ENCODE peak calls at places on chromosomes 7 and 10, in four cellular contexts. M, X, F and H are unnamed samples.

GRCh38 chr7:56083150-56083785 is 9.5 kb downstream of the PHKG1 start:
- DNase-seq in M (no peak), X (peak), F (no peak), H (no peak)

GRCh38 chr7:158976849-158977593 is 120.7 kb downstream of the DYNC2I1 start:
- DNase-seq in M (peak), X (peak), F (peak), H (peak)

GRCh38 chr7:16770657-16771329 is 17.2 kb downstream of the TSPAN13 start:
- DNase-seq in M (no peak), X (no peak), F (no peak), H (no peak)

GRCh38 chr7:7992502-7992901 is 23.9 kb downstream of the GLCCI1 start:
- DNase-seq in M (no peak), X (no peak), F (no peak), H (no peak)

GRCh38 chr7:96388166-96388565 is 66.3 kb upstream of the SLC25A13 start:
- DNase-seq in M (no peak), X (peak), F (no peak), H (no peak)

GRCh38 chr7:52447781-52448180 is 587.7 kb upstream of the POM121L12 start:
- DNase-seq in M (no peak), X (no peak), F (no peak), H (no peak)

GRCh38 chr10:76356557-76356956 is 925.1 kb downstream of the LRMDA start:
- DNase-seq in M (no peak), X (no peak), F (no peak), H (no peak)

GRCh38 chr7:157006829-157007469 is 3.5 kb downstream of the MNX1 start:
- DNase-seq in M (no peak), X (no peak), F (no peak), H (no peak)

GRCh38 chr10:14296081-14296709 is 34.5 kb downstream of the FRMD4A start:
- DNase-seq in M (no peak), X (peak), F (no peak), H (no peak)

GRCh38 chr10:78330884-78331283 is 297.2 kb downstream of the RPS24 start:
- DNase-seq in M (no peak), X (no peak), F (no peak), H (no peak)

GRCh38 chr7:66202380-66202779 is 2.8 kb upstream of the TPST1 start:
- DNase-seq in M (no peak), X (no peak), F (no peak), H (no peak)

GRCh38 chr7:2518101-2518500 is 1.5 kb upstream of the LFNG start:
- DNase-seq in M (peak), X (no peak), F (no peak), H (peak)

GRCh38 chr10:16685551-16685950 is 131.7 kb downstream of the RSU1 start:
- DNase-seq in M (no peak), X (no peak), F (no peak), H (no peak)

GRCh38 chr10:68586622-68587325 is 26.6 kb downstream of the TET1 start:
- DNase-seq in M (no peak), X (no peak), F (no peak), H (no peak)

GRCh38 chr10:127243490-127244272 is 47.3 kb upstream of the INSYN2A start:
- DNase-seq in M (peak), X (peak), F (peak), H (peak)

GRCh38 chr7:130492519-130493274 is 812 bp downstream of the MEST start:
- DNase-seq in M (no peak), X (no peak), F (no peak), H (peak)

GRCh38 chr7:131581241-131582157 is 25.1 kb upstream of the PODXL start:
- DNase-seq in M (no peak), X (no peak), F (no peak), H (peak)

GRCh38 chr7:21568762-21569161 is 25.9 kb downstream of the DNAH11 start:
- DNase-seq in M (no peak), X (peak), F (no peak), H (peak)

GRCh38 chr7:74023037-74023436 is 4.9 kb upstream of the ELN start:
- DNase-seq in M (no peak), X (peak), F (no peak), H (peak)
- H3K4me3 ChIP-seq in M (no peak), X (no peak), F (no peak), H (no peak)

GRCh38 chr10:8305871-8306652 is 251.6 kb downstream of the GATA3 start:
- DNase-seq in M (no peak), X (peak), F (no peak), H (no peak)
- H3K4me3 ChIP-seq in M (no peak), X (no peak), F (no peak), H (no peak)

GRCh38 chr10:103451091-103451801 is 924 bp downstream of the CALHM2 start:
- DNase-seq in M (no peak), X (peak), F (peak), H (peak)
- H3K4me3 ChIP-seq in M (no peak), X (peak), F (peak), H (peak)

GRCh38 chr7:30674876-30675275 is 7.4 kb downstream of the CRHR2 start:
- DNase-seq in M (no peak), X (no peak), F (no peak), H (no peak)
- H3K4me3 ChIP-seq in M (no peak), X (no peak), F (no peak), H (no peak)

GRCh38 chr7:25893436-25893835 is 258.6 kb upstream of the NFE2L3 start:
- DNase-seq in M (no peak), X (no peak), F (no peak), H (no peak)
- H3K4me3 ChIP-seq in M (no peak), X (no peak), F (peak), H (no peak)

DNA sequence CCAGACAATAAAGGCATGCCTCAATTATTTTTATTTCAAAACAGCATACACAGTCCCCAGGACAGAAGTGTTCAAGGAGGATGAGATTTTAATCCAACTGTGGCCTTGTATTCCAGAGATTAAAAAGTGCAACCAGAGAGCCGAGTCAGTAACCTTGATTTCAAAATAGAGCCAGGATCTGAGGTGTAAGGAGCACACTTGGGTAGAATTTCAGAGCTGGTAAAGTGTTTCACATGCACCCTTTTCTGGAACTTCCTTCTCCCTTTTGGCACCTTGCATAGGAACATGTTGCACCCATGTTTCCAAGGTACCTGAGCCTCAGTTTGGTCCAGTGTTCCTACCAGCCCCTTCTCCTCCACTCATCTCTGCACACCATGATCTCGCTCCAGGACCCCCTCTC is 225.1 kb downstream of the TRIL start:
- DNase-seq in M (no peak), X (no peak), F (no peak), H (no peak)
- H3K4me3 ChIP-seq in M (no peak), X (no peak), F (no peak), H (no peak)

GRCh38 chr10:1054684-1055083 is 1.5 kb upstream of the WDR37 start:
- DNase-seq in M (no peak), X (no peak), F (no peak), H (no peak)
- H3K4me3 ChIP-seq in M (no peak), X (peak), F (peak), H (no peak)

GRCh38 chr7:151839511-151839921 is 37.4 kb downstream of the PRKAG2 start:
- DNase-seq in M (no peak), X (no peak), F (no peak), H (no peak)
- H3K4me3 ChIP-seq in M (no peak), X (no peak), F (peak), H (no peak)

DNA sequence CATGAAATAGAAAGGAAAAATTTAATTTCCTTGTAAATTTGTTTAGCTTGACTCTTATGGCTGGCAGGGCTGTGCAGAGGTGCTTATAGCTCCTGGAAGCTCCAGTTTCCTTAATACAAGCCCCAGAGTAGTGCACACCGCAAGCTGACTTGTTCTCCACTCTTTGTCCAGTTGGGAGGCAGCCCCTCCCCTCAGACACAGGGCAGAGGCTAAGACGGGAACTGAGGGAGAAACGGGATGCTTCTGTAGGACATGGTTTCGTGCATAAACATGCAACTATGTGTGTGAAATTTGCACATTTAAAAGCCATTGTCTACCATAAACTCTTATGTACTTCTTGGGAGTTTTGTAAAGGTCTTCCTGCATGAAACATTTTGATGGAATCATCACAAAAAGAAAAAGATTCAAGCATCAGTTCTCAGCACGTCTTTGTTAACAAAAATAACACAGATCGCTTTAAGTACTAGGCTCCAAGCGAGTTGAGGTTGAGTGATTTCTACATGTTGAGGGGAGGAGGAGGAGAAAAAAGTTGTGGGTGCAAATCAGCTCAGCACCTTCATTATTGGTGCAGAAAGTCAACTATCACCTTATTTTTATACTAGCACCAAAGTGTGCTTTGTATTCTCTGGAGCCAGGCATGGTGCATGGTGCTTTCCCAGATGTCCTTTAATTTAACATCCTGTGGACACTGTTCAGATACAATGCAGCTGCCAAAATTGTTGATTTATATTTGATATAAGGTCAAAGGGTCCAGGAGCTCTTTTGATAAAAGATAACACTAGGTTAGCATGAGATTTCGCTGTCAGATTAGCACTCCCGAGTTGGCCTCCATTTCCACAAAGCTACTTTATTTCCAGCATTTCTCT is 124.5 kb downstream of the CHN2 start:
- DNase-seq in M (no peak), X (no peak), F (no peak), H (no peak)
- H3K4me3 ChIP-seq in M (no peak), X (no peak), F (no peak), H (no peak)